ENCODE peak calls at places on chromosome 1, in six cellular contexts. Z is effector memory CD4-positive, alpha-beta T cell; J is body of pancreas; L is lower leg skin; I is tibial artery; D is cardiac fibroblast. Q is an unnamed sample.

GRCh38 chr1:86733340-86733739 is 29.0 kb downstream of the SH3GLB1 start:
- DNase-seq in D (no peak), J (no peak), Z (no peak), L (no peak), I (no peak), Q (no peak)

GRCh38 chr1:46003315-46003714 is 129.1 kb downstream of the PIK3R3 start:
- DNase-seq in I (no peak), L (no peak), D (no peak), Z (no peak), J (no peak), Q (no peak)

GRCh38 chr1:226632169-226632884 is 83.8 kb downstream of the STUM start:
- DNase-seq in D (no peak), I (peak; percentile 21), Z (no peak), J (no peak), L (peak; percentile 88), Q (peak; percentile 71)

GRCh38 chr1:41469706-41470105 is 14.8 kb downstream of the EDN2 start:
- DNase-seq in I (no peak), Z (no peak), L (no peak), D (no peak), J (no peak), Q (no peak)

GRCh38 chr1:66402194-66402593 is 131.8 kb upstream of the SGIP1 start:
- DNase-seq in I (peak; percentile 77), L (peak; percentile 90), D (peak; percentile 83), J (peak; percentile 52), Z (no peak), Q (peak; percentile 90)

GRCh38 chr1:6350416-6351088 is 43.0 kb downstream of the ACOT7 start:
- DNase-seq in I (no peak), J (peak; percentile 95), L (no peak), Z (no peak), D (peak; percentile 43), Q (peak; percentile 72)

GRCh38 chr1:31872658-31873636 is 57.1 kb upstream of the SPOCD1 start:
- DNase-seq in I (no peak), Z (no peak), J (no peak), L (peak; percentile 3), D (no peak), Q (no peak)

GRCh38 chr1:109821221-109821669 is 57.5 kb upstream of the EPS8L3 start:
- DNase-seq in D (peak; percentile 96), I (peak; percentile 94), L (peak; percentile 95), J (no peak), Z (no peak), Q (peak; percentile 84)

GRCh38 chr1:192668434-192668983 is 32.6 kb downstream of the RGS13 start:
- DNase-seq in Z (no peak), L (no peak), D (no peak), I (no peak), J (no peak), Q (no peak)

GRCh38 chr1:92317836-92318493 is 19.1 kb downstream of the RPAP2 start:
- DNase-seq in L (no peak), J (no peak), I (no peak), D (peak; percentile 19), Z (no peak), Q (no peak)

GRCh38 chr1:85027242-85027983 is 20.9 kb downstream of the MCOLN3 start:
- DNase-seq in L (no peak), D (peak; percentile 66), Z (no peak), J (no peak), I (no peak), Q (no peak)

GRCh38 chr1:29258189-29258973 is 22.1 kb downstream of the PTPRU start:
- DNase-seq in J (no peak), D (no peak), L (no peak), Z (no peak), I (no peak), Q (peak; percentile 53)

GRCh38 chr1:29256395-29256794 is 20.1 kb downstream of the PTPRU start:
- DNase-seq in D (no peak), I (no peak), Z (no peak), L (no peak), J (no peak), Q (peak; percentile 40)

GRCh38 chr1:29255134-29255666 is 18.9 kb downstream of the PTPRU start:
- DNase-seq in L (no peak), I (no peak), J (no peak), Z (no peak), D (no peak), Q (peak; percentile 57)

GRCh38 chr1:29258974-29259801 is 22.9 kb downstream of the PTPRU start:
- DNase-seq in J (no peak), D (no peak), L (no peak), Z (no peak), I (no peak), Q (peak; percentile 58)

GRCh38 chr1:29256979-29257804 is 20.9 kb downstream of the PTPRU start:
- DNase-seq in D (peak; percentile 66), J (peak; percentile 58), I (no peak), L (no peak), Z (no peak), Q (peak; percentile 65)
- H3K4me3 ChIP-seq in D (no peak overlapping the region), J (no peak overlapping the region), I (no peak overlapping the region), L (no peak overlapping the region), Z (no peak overlapping the region), Q (no peak overlapping the region)

DNA sequence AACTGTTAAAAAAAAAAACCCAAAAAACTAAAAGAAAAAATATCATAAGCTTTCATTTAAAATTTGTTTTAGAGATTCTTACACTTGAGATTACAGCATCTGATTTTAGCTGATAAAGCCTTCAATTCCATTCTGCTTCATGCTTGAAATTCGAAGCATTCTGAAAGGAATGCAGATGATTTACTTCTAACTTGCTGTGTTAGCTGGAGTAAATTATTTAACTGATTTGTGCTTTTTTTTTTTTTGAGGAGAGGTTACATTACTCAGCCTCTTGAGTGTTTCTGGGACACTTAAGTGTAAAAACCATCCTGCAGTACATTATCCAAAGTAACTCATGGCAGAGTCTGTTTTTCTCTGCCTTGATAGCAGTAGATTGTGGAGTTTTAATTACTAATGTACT is 4.5 kb upstream of the TRIM67 start:
- DNase-seq in J (no peak), L (no peak), I (no peak), Z (no peak), D (no peak), Q (no peak)
- H3K4me3 ChIP-seq in J (no peak overlapping the region), L (no peak overlapping the region), I (no peak overlapping the region), Z (no peak overlapping the region), D (no peak overlapping the region), Q (no peak overlapping the region)

GRCh38 chr1:234214911-234215892 is 158.1 kb upstream of the COA6 start:
- DNase-seq in Z (no peak), J (peak; percentile 95), D (no peak), I (no peak), L (no peak), Q (no peak)
- H3K4me3 ChIP-seq in Z (peak overlapping the region; percentile 50), J (peak overlapping the region; percentile 20), D (no peak overlapping the region), I (peak overlapping the region; percentile 42), L (no peak overlapping the region), Q (no peak overlapping the region)

GRCh38 chr1:198641506-198641905 is 2.7 kb downstream of the PTPRC start:
- DNase-seq in Z (no peak), D (no peak), J (no peak), I (no peak), L (no peak), Q (no peak)
- H3K4me3 ChIP-seq in Z (peak overlapping the region; percentile 73), D (no peak overlapping the region), J (no peak overlapping the region), I (no peak overlapping the region), L (no peak overlapping the region), Q (no peak overlapping the region)

GRCh38 chr1:38006008-38006828 is 904 bp upstream of the FHL3 start:
- DNase-seq in D (no peak), J (no peak), Z (no peak), I (peak; percentile 24), L (peak; percentile 84), Q (no peak)

GRCh38 chr1:38000529-38001453 is 4.5 kb downstream of the FHL3 start:
- DNase-seq in I (peak; percentile 33), L (peak; percentile 85), J (no peak), Z (no peak), D (peak; percentile 81), Q (peak; percentile 80)

GRCh38 chr1:38004284-38005101 is 821 bp downstream of the FHL3 start:
- DNase-seq in I (peak; percentile 21), L (peak; percentile 85), D (no peak), Z (no peak), J (peak; percentile 15), Q (no peak)

GRCh38 chr1:38005195-38006007 is at the start of gene FHL3:
- DNase-seq in Z (peak; percentile 36), D (peak; percentile 73), L (peak; percentile 90), I (peak; percentile 45), J (peak; percentile 82), Q (peak; percentile 86)

DNA sequence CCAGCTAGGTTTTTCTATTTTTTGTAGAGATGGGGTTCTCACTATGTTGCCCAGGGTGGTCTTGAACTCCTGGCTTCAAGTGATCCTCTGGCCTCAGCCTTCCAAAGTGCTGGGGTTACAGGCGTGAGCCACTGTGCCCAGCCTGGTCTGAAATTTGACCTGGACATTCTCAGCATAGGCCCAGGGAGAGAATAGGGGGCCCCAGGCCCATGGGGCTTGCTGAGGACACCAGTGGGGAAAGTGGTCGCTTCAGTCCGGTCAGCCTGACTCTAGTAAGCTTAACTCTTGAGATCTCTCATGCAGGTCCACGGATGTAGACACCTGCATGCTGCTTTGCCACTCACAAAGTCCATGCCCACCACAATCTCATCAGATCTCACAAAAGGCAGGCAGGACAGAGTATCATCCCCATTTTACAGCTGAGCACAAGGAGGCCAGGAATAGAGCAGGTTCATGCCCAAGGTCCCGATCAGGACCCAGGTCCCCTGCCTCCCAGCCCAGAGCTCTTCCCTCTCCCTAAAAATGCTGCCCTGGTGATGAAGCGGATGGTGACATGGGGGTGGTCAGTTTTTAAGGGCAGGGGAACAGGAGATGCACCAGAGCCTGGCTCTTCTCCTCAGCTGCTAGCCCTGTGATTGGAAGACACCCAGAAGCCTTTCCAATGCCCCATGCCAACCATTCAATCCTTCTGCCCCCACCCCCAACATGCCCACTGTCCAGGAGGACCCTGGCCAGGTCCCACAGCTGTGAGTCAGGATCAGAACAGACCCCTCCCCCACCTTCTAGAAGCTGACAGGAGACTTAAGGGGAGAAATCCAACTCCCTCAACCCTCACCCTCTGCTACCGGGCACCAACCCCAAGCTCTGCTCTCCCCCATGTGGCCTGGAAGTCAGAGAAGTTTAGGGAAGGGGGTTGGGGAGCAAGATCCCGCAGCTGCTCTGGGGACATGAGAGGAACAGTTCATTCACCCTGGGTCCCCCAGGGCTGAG is 1.8 kb downstream of the FHL3 start:
- DNase-seq in Z (no peak), D (peak; percentile 47), I (no peak), J (peak; percentile 20), L (peak; percentile 81), Q (no peak)
- H3K4me3 ChIP-seq in Z (no peak overlapping the region), D (peak overlapping the region; percentile 79), I (peak overlapping the region; percentile 91), J (no peak overlapping the region), L (no peak overlapping the region), Q (peak overlapping the region; percentile 73)